ENCODE peak calls at places on chromosomes 5 and 9, in nine cellular contexts. N is GM20000; J is activated naive CD4-positive, alpha-beta T cell treated with anti-CD3 and anti-CD28 coated beads, Interleukin-2, amount 10 ng/mL, durations not matched to agents 7 days and 5 days; H is A549; O is Kasumi-1; Z is GM13977; Q is naive thymus-derived CD8-positive, alpha-beta T cell; Y is stimulated activated CD4-positive, alpha-beta T cell treated with anti-CD3 and anti-CD28 coated beads, Interleukin-12 subunit alpha, Interleukin-12 subunit beta, amount 100 ng/mL, for 48 hours; F is HT1080. A is an unnamed sample.

GRCh38 chr5:20230010-20230409 is 242.0 kb upstream of the CDH18 start:
- DNase-seq in N (no peak), J (no peak), H (no peak), O (no peak), Z (no peak), Q (no peak), Y (no peak), F (no peak), A (no peak)

GRCh38 chr5:95960802-95961616 is 642 bp downstream of the ELL2 start:
- DNase-seq in N (peak), J (peak), H (peak), O (peak), Z (peak), Q (peak), Y (peak), F (peak), A (peak)

GRCh38 chr5:149397530-149397929 is 18.4 kb upstream of the IL17B start:
- DNase-seq in N (no peak), J (no peak), H (no peak), O (no peak), Z (no peak), Q (no peak), Y (no peak), F (peak), A (no peak)

GRCh38 chr9:114656301-114656700 is 1.3 kb downstream of the TEX53 start:
- DNase-seq in N (no peak), J (no peak), H (no peak), O (no peak), Z (no peak), Q (no peak), Y (no peak), F (no peak), A (no peak)

GRCh38 chr9:87667164-87667738 is 58.7 kb upstream of the CTSL start:
- DNase-seq in N (peak), J (no peak), H (peak), O (peak), Z (no peak), Q (no peak), Y (no peak), F (peak), A (no peak)

GRCh38 chr9:126327016-126327749 is 554 bp downstream of the MVB12B start:
- DNase-seq in N (peak), J (peak), H (peak), O (no peak), Z (no peak), Q (peak), Y (no peak), F (no peak), A (no peak)

GRCh38 chr5:74916831-74917710 is 50.9 kb upstream of the FAM169A start:
- DNase-seq in N (no peak), J (no peak), H (peak), O (no peak), Z (no peak), Q (no peak), Y (no peak), F (peak), A (no peak)

GRCh38 chr5:77981820-77982219 is 205.7 kb upstream of the TBCA start:
- DNase-seq in N (no peak), J (no peak), H (no peak), O (no peak), Z (no peak), Q (no peak), Y (no peak), F (peak), A (no peak)

GRCh38 chr5:43643750-43644149 is 40.8 kb downstream of the NNT start:
- DNase-seq in N (no peak), J (no peak), H (no peak), O (no peak), Z (no peak), Q (no peak), Y (no peak), F (no peak), A (no peak)

GRCh38 chr9:69874301-69875060 is 53.9 kb downstream of the CFAP95 start:
- DNase-seq in N (no peak), J (no peak), H (no peak), O (no peak), Z (no peak), Q (no peak), Y (no peak), F (peak), A (no peak)

GRCh38 chr5:34500236-34500836 is 155.8 kb upstream of the RAI14 start:
- DNase-seq in N (no peak), J (no peak), H (no peak), O (no peak), Z (no peak), Q (no peak), Y (no peak), F (no peak), A (no peak)

GRCh38 chr9:72524820-72525539 is 3.6 kb downstream of the TMC1 start:
- DNase-seq in N (peak), J (no peak), H (peak), O (no peak), Z (peak), Q (no peak), Y (peak), F (peak), A (no peak)

GRCh38 chr9:107816187-107817021 is 326.8 kb upstream of the KLF4 start:
- DNase-seq in N (peak), J (no peak), H (no peak), O (no peak), Z (peak), Q (no peak), Y (no peak), F (no peak), A (no peak)

GRCh38 chr5:119411291-119411934 is 40.9 kb upstream of the HSD17B4 start:
- DNase-seq in N (no peak), J (no peak), H (no peak), O (no peak), Z (no peak), Q (no peak), Y (no peak), F (peak), A (no peak)

GRCh38 chr5:94870496-94871214 is 252.2 kb downstream of the SLF1 start:
- DNase-seq in N (no peak), J (no peak), H (no peak), O (no peak), Z (no peak), Q (no peak), Y (no peak), F (no peak), A (no peak)

GRCh38 chr5:128973244-128973643 is 8.0 kb downstream of the SLC27A6 start:
- DNase-seq in N (no peak), J (no peak), H (no peak), O (no peak), Z (no peak), Q (no peak), Y (no peak), F (no peak), A (no peak)

A was measured in tibial nerve.